ENCODE peak calls at places on chromosomes 2 and 18, in eight cellular contexts. One of them, this sample, is unnamed. For H3K9me3, the result is how much of the 10 kb centered on the place peaks cover.

GRCh38 chr2:168997794-168998193 is 33.3 kb downstream of the ABCB11 start:
- DNase-seq in A549: no peak
- DNase-seq in tibial artery: no peak
- DNase-seq in mucosa of descending colon: no peak
- DNase-seq in neural progenitor cell: no peak
- DNase-seq in adrenal gland: no peak
- DNase-seq in stomach: no peak
- DNase-seq in OCI-LY7: no peak
- DNase-seq in this sample: no peak

GRCh38 chr2:203436496-203436895 is 98.6 kb downstream of the RAPH1 start:
- DNase-seq in A549: no peak
- DNase-seq in tibial artery: no peak
- DNase-seq in OCI-LY7: no peak
- DNase-seq in mucosa of descending colon: no peak
- DNase-seq in stomach: no peak
- DNase-seq in adrenal gland: no peak
- DNase-seq in neural progenitor cell: no peak
- DNase-seq in this sample: no peak

GRCh38 chr2:209772316-209772715 is 684 bp downstream of the UNC80 start:
- DNase-seq in adrenal gland: no peak
- DNase-seq in mucosa of descending colon: no peak
- DNase-seq in tibial artery: no peak
- DNase-seq in stomach: no peak
- DNase-seq in OCI-LY7: no peak
- DNase-seq in A549: no peak
- DNase-seq in neural progenitor cell: no peak
- DNase-seq in this sample: no peak

GRCh38 chr2:98454500-98455235 is 10.0 kb downstream of the INPP4A start:
- DNase-seq in OCI-LY7: peak
- DNase-seq in stomach: no peak
- DNase-seq in mucosa of descending colon: no peak
- DNase-seq in adrenal gland: no peak
- DNase-seq in A549: peak
- DNase-seq in tibial artery: no peak
- DNase-seq in neural progenitor cell: no peak
- DNase-seq in this sample: no peak

GRCh38 chr18:74963820-74964446 is 245.0 kb downstream of the PTGR3 start:
- DNase-seq in tibial artery: no peak
- DNase-seq in stomach: peak
- DNase-seq in neural progenitor cell: peak
- DNase-seq in mucosa of descending colon: peak
- DNase-seq in OCI-LY7: peak
- DNase-seq in adrenal gland: no peak
- DNase-seq in A549: peak
- DNase-seq in this sample: no peak

GRCh38 chr18:74541703-74542555 is 7.6 kb downstream of the CNDP1 start:
- DNase-seq in A549: no peak
- DNase-seq in adrenal gland: no peak
- DNase-seq in mucosa of descending colon: peak
- DNase-seq in tibial artery: no peak
- DNase-seq in OCI-LY7: no peak
- DNase-seq in stomach: peak
- DNase-seq in neural progenitor cell: no peak
- DNase-seq in this sample: no peak

GRCh38 chr2:9310390-9310789 is 103.8 kb downstream of the ASAP2 start:
- DNase-seq in A549: peak
- DNase-seq in mucosa of descending colon: peak
- DNase-seq in adrenal gland: peak
- DNase-seq in stomach: peak
- DNase-seq in tibial artery: peak
- DNase-seq in OCI-LY7: no peak
- DNase-seq in neural progenitor cell: no peak
- DNase-seq in this sample: peak

GRCh38 chr2:84314901-84315330 is 144.2 kb downstream of the SUCLG1 start:
- DNase-seq in tibial artery: peak
- DNase-seq in stomach: peak
- DNase-seq in mucosa of descending colon: peak
- DNase-seq in adrenal gland: peak
- DNase-seq in OCI-LY7: peak
- DNase-seq in neural progenitor cell: peak
- DNase-seq in A549: peak
- DNase-seq in this sample: peak

GRCh38 chr2:133817680-133818566 is 249.7 kb upstream of the NCKAP5 start:
- DNase-seq in A549: peak
- DNase-seq in mucosa of descending colon: no peak
- DNase-seq in adrenal gland: no peak
- DNase-seq in stomach: no peak
- DNase-seq in tibial artery: no peak
- DNase-seq in neural progenitor cell: no peak
- DNase-seq in OCI-LY7: no peak
- DNase-seq in this sample: no peak

GRCh38 chr2:109487237-109487869 is 126.4 kb downstream of the SEPTIN10 start:
- DNase-seq in neural progenitor cell: no peak
- DNase-seq in stomach: no peak
- DNase-seq in adrenal gland: no peak
- DNase-seq in OCI-LY7: no peak
- DNase-seq in mucosa of descending colon: no peak
- DNase-seq in A549: peak
- DNase-seq in tibial artery: no peak
- DNase-seq in this sample: no peak

GRCh38 chr2:237566401-237567235 is at the start of gene PRLH:
- DNase-seq in tibial artery: no peak
- DNase-seq in OCI-LY7: no peak
- DNase-seq in A549: no peak
- DNase-seq in neural progenitor cell: no peak
- DNase-seq in stomach: no peak
- DNase-seq in adrenal gland: no peak
- DNase-seq in mucosa of descending colon: no peak
- DNase-seq in this sample: no peak

GRCh38 chr2:12675801-12676200 is 40.9 kb upstream of the TRIB2 start:
- DNase-seq in tibial artery: no peak
- DNase-seq in neural progenitor cell: no peak
- DNase-seq in stomach: no peak
- DNase-seq in A549: no peak
- DNase-seq in OCI-LY7: no peak
- DNase-seq in mucosa of descending colon: no peak
- DNase-seq in adrenal gland: no peak
- DNase-seq in this sample: no peak

GRCh38 chr2:72933646-72934151 is 16.4 kb downstream of the EMX1 start:
- DNase-seq in tibial artery: no peak
- DNase-seq in A549: no peak
- DNase-seq in adrenal gland: no peak
- DNase-seq in OCI-LY7: no peak
- DNase-seq in mucosa of descending colon: peak
- DNase-seq in neural progenitor cell: no peak
- DNase-seq in stomach: no peak
- DNase-seq in this sample: peak

GRCh38 chr2:231380307-231380706 is 15.2 kb upstream of the B3GNT7 start:
- DNase-seq in A549: no peak
- DNase-seq in OCI-LY7: no peak
- DNase-seq in stomach: no peak
- DNase-seq in neural progenitor cell: no peak
- DNase-seq in tibial artery: no peak
- DNase-seq in mucosa of descending colon: peak
- DNase-seq in adrenal gland: no peak
- DNase-seq in this sample: no peak

GRCh38 chr18:59005266-59005665 is 134.4 kb upstream of the SEC11C start:
- DNase-seq in OCI-LY7: no peak
- DNase-seq in mucosa of descending colon: no peak
- DNase-seq in tibial artery: peak
- DNase-seq in stomach: no peak
- DNase-seq in neural progenitor cell: no peak
- DNase-seq in A549: peak
- DNase-seq in adrenal gland: no peak
- DNase-seq in this sample: no peak

GRCh38 chr2:80547344-80547743 is 242.8 kb upstream of the LRRTM1 start:
- DNase-seq in OCI-LY7: no peak
- DNase-seq in tibial artery: no peak
- DNase-seq in mucosa of descending colon: no peak
- DNase-seq in stomach: no peak
- DNase-seq in adrenal gland: no peak
- DNase-seq in neural progenitor cell: no peak
- DNase-seq in A549: no peak
- DNase-seq in this sample: no peak
- H3K9me3 ChIP-seq in OCI-LY7: under half
- H3K9me3 ChIP-seq in tibial artery: under half
- H3K9me3 ChIP-seq in mucosa of descending colon: under half
- H3K9me3 ChIP-seq in stomach: under half
- H3K9me3 ChIP-seq in adrenal gland: under half
- H3K9me3 ChIP-seq in neural progenitor cell: under half
- H3K9me3 ChIP-seq in A549: under half
- H3K9me3 ChIP-seq in this sample: under half

DNA sequence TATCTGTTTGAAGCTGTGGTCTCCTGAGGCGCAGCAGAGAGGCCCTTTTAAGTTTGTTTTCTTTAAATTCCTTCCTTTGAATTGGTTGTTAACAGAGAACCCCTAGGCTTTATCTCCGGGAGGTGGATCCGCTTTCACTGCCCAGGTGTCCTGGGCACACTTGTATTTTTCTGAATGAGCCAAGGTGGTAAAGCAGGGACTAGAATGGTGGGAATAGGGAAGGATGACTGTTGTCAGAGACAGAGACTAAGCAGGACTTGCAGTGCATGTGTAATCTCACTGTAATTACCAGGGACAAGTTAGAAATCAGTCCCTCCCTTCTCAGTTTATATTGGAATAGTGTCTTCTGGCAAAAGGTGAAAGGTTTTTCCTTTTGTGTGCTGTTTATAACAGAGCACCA is 72.8 kb downstream of the PHLPP1 start:
- DNase-seq in stomach: no peak
- DNase-seq in mucosa of descending colon: no peak
- DNase-seq in OCI-LY7: no peak
- DNase-seq in adrenal gland: no peak
- DNase-seq in tibial artery: no peak
- DNase-seq in neural progenitor cell: peak
- DNase-seq in A549: no peak
- DNase-seq in this sample: no peak
- TF ChIP-seq CTCF in stomach: no peak
- TF ChIP-seq CTCF in mucosa of descending colon: no peak
- TF ChIP-seq CTCF in OCI-LY7: no peak
- TF ChIP-seq CTCF in adrenal gland: no peak
- TF ChIP-seq CTCF in tibial artery: no peak
- TF ChIP-seq CTCF in neural progenitor cell: no peak
- TF ChIP-seq CTCF in A549: no peak
- TF ChIP-seq CTCF in this sample: no peak

GRCh38 chr18:52764271-52764670 is 424.3 kb downstream of the DCC start:
- DNase-seq in A549: no peak
- DNase-seq in mucosa of descending colon: no peak
- DNase-seq in neural progenitor cell: no peak
- DNase-seq in stomach: no peak
- DNase-seq in tibial artery: no peak
- DNase-seq in OCI-LY7: no peak
- DNase-seq in adrenal gland: no peak
- DNase-seq in this sample: no peak

DNA sequence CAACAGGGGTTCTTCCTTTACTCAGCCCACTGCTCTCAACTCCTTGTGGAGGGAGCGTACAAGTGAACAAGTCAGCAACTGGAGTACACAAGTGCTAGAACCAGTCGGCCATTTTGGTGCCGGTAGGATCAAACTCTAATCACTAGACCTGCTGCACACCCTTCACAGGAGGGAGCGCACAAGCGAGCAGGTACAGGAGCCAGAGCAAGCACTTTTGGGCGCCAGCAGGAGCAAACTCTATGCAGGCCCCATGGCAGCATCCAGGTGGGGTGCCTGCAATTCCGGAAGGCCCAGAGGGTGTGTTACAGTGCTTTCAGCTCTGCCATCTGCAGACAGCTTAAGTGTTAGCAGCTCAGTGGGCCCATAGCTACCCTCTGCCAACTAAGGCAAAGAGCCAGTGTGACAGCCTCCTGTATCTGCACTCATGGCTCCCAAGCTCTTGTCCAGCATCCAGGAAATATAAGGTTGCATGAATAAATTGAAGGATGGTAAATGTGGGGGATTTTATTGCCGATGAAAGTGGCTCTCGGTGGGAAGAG is 426.1 kb downstream of the DCC start:
- DNase-seq in adrenal gland: no peak
- DNase-seq in OCI-LY7: no peak
- DNase-seq in stomach: no peak
- DNase-seq in tibial artery: no peak
- DNase-seq in mucosa of descending colon: no peak
- DNase-seq in neural progenitor cell: no peak
- DNase-seq in A549: no peak
- DNase-seq in this sample: no peak
- H3K9me3 ChIP-seq in adrenal gland: under half
- H3K9me3 ChIP-seq in OCI-LY7: under half
- H3K9me3 ChIP-seq in stomach: under half
- H3K9me3 ChIP-seq in tibial artery: under half
- H3K9me3 ChIP-seq in mucosa of descending colon: under half
- H3K9me3 ChIP-seq in neural progenitor cell: under half
- H3K9me3 ChIP-seq in A549: under half
- H3K9me3 ChIP-seq in this sample: under half

GRCh38 chr2:113202305-113203216 is 28.8 kb downstream of the PSD4 start:
- DNase-seq in mucosa of descending colon: no peak
- DNase-seq in stomach: no peak
- DNase-seq in neural progenitor cell: peak
- DNase-seq in A549: no peak
- DNase-seq in OCI-LY7: peak
- DNase-seq in tibial artery: no peak
- DNase-seq in adrenal gland: no peak
- DNase-seq in this sample: no peak
- TF ChIP-seq CTCF in mucosa of descending colon: no peak
- TF ChIP-seq CTCF in stomach: no peak
- TF ChIP-seq CTCF in neural progenitor cell: no peak
- TF ChIP-seq CTCF in A549: no peak
- TF ChIP-seq CTCF in OCI-LY7: peak
- TF ChIP-seq CTCF in tibial artery: no peak
- TF ChIP-seq CTCF in adrenal gland: no peak
- TF ChIP-seq CTCF in this sample: no peak

This sample was measured in psoas muscle.